ENCODE peak calls at places on chromosome X, in five cellular contexts. N, S, U, L and H are unnamed samples.

GRCh38 chrX:44415639-44416386 is 72.3 kb upstream of the EFHC2 start:
- DNase-seq in N (no peak), S (no peak), U (no peak), L (peak), H (no peak)

GRCh38 chrX:65644621-65645287 is 22.7 kb upstream of the MSN start:
- DNase-seq in N (no peak), S (no peak), L (peak), U (peak), H (no peak)

GRCh38 chrX:41332408-41332987 is 1.5 kb upstream of the DDX3X start:
- DNase-seq in L (peak), S (no peak), N (no peak), U (no peak), H (peak)

GRCh38 chrX:115535844-115536243 is 25.1 kb upstream of the PLS3 start:
- DNase-seq in U (no peak), L (no peak), S (no peak), N (no peak), H (no peak)

GRCh38 chrX:55039471-55039870 is 8.7 kb upstream of the ALAS2 start:
- DNase-seq in N (no peak), U (no peak), L (no peak), S (no peak), H (no peak)

GRCh38 chrX:134006484-134007161 is 21.2 kb upstream of the GPC3 start:
- DNase-seq in U (no peak), N (no peak), S (no peak), L (no peak), H (no peak)

GRCh38 chrX:70262952-70263567 is 3.1 kb upstream of the P2RY4 start:
- DNase-seq in N (no peak), S (peak), U (peak), L (peak), H (peak)

GRCh38 chrX:47218920-47219815 is 687 bp downstream of the CDK16 start:
- DNase-seq in S (peak), L (peak), U (peak), N (peak), H (peak)

GRCh38 chrX:114798902-114799301 is 215.0 kb downstream of the HTR2C start:
- DNase-seq in N (no peak), S (no peak), L (no peak), U (no peak), H (no peak)

GRCh38 chrX:66676413-66676812 is 37.5 kb upstream of the EDA2R start:
- DNase-seq in N (no peak), L (no peak), U (no peak), S (no peak), H (no peak)

GRCh38 chrX:153692611-153693156 is 5.0 kb downstream of the SLC6A8 start:
- DNase-seq in S (no peak), L (no peak), N (no peak), U (no peak), H (no peak)

GRCh38 chrX:137033774-137034507 is at the start of gene GPR101:
- DNase-seq in L (no peak), U (no peak), S (no peak), N (no peak), H (no peak)

GRCh38 chrX:10636337-10636736 is 16.0 kb upstream of the MID1 start:
- DNase-seq in N (no peak), S (no peak), L (peak), U (peak), H (no peak)

GRCh38 chrX:153598541-153599191 is at the start of gene CCNQ:
- DNase-seq in S (no peak), U (no peak), N (no peak), L (peak), H (no peak)

GRCh38 chrX:38881727-38882126 is 80.5 kb downstream of the MID1IP1 start:
- DNase-seq in S (no peak), N (no peak), L (no peak), U (no peak), H (no peak)

GRCh38 chrX:48896611-48897011 is 957 bp downstream of the TIMM17B start:
- DNase-seq in S (no peak), U (peak), N (no peak), L (no peak), H (no peak)

GRCh38 chrX:71100581-71101505 is 5.2 kb downstream of the FOXO4 start:
- DNase-seq in S (no peak), L (no peak), N (no peak), U (no peak), H (no peak)

GRCh38 chrX:106780664-106781377 is 21.7 kb upstream of the TBC1D8B start:
- DNase-seq in U (no peak), S (no peak), L (no peak), N (no peak), H (no peak)

GRCh38 chrX:39972340-39972739 is 125.4 kb downstream of the BCOR start:
- DNase-seq in S (no peak), U (no peak), N (no peak), L (no peak), H (no peak)

GRCh38 chrX:153492153-153492454 is 2.7 kb upstream of the BGN start:
- DNase-seq in N (no peak), L (no peak), S (no peak), U (no peak), H (no peak)

GRCh38 chrX:53481816-53482485 is 47.8 kb upstream of the HSD17B10 start:
- DNase-seq in U (peak), N (peak), S (peak), L (peak), H (peak)

GRCh38 chrX:118254611-118255010 is 91.3 kb upstream of the WDR44 start:
- DNase-seq in U (peak), N (peak), S (peak), L (peak), H (peak)

GRCh38 chrX:132614297-132614696 is 125.5 kb upstream of the MBNL3 start:
- DNase-seq in U (no peak), S (no peak), N (no peak), L (no peak), H (no peak)

GRCh38 chrX:111728096-111728495 is 47.1 kb downstream of the ALG13 start:
- DNase-seq in U (no peak), L (no peak), S (no peak), N (no peak), H (no peak)

GRCh38 chrX:71253253-71254091 is 468 bp downstream of the ZMYM3 start:
- DNase-seq in N (peak), S (peak), U (peak), L (peak), H (peak)

GRCh38 chrX:152907084-152907651 is 9.3 kb downstream of the ZNF185 start:
- DNase-seq in N (no peak), S (no peak), L (no peak), U (no peak), H (no peak)

GRCh38 chrX:28697732-28698131 is 110.5 kb downstream of the IL1RAPL1 start:
- DNase-seq in S (no peak), L (no peak), U (no peak), N (no peak), H (no peak)

GRCh38 chrX:71191253-71191652 is 31.8 kb upstream of the GJB1 start:
- DNase-seq in L (no peak), N (no peak), U (no peak), S (no peak), H (no peak)

GRCh38 chrX:43940811-43941210 is 32.4 kb downstream of the NDP start:
- DNase-seq in U (no peak), N (no peak), L (no peak), S (no peak), H (no peak)

GRCh38 chrX:94256396-94256795 is 582.4 kb downstream of the FAM133A start:
- DNase-seq in S (no peak), L (no peak), N (no peak), U (no peak), H (no peak)

GRCh38 chrX:119942831-119943184 is 743 bp downstream of the NKAP start:
- DNase-seq in L (no peak), N (no peak), U (no peak), S (no peak), H (no peak)

GRCh38 chrX:20329435-20329834 is 62.7 kb upstream of the RPS6KA3 start:
- DNase-seq in S (no peak), N (no peak), U (no peak), L (no peak), H (no peak)

GRCh38 chrX:123859409-123859827 is 435 bp upstream of the XIAP start:
- DNase-seq in S (no peak), N (no peak), L (peak), U (peak), H (no peak)